ENCODE peak calls at places on chromosomes 5 and 9, in ten cellular contexts. O, W, V, X, T, Q, B, H, M and L are unnamed samples.
A peak's percentile ranks its signal among the peaks of the same experiment; 100 is the strongest.

GRCh38 chr9:13688223-13688989 is 408.9 kb upstream of the MPDZ start:
- DNase-seq in B (no peak), T (no peak), O (no peak), H (no peak), V (no peak), W (no peak), X (no peak), Q (no peak), M (no peak), L (no peak)

GRCh38 chr9:115551396-115551795 is 433.4 kb upstream of the TNC start:
- DNase-seq in O (no peak), X (no peak), T (no peak), Q (no peak), H (no peak), B (no peak), V (no peak), W (no peak), M (no peak), L (no peak)

GRCh38 chr5:86866036-86866435 is 248.3 kb downstream of the COX7C start:
- DNase-seq in O (no peak), M (no peak), Q (no peak), V (no peak), B (no peak), W (no peak), T (no peak), X (no peak), H (no peak), L (no peak)

GRCh38 chr5:114898602-114899001 is 271.1 kb downstream of the TRIM36 start:
- DNase-seq in V (no peak), Q (no peak), M (no peak), H (no peak), T (no peak), O (no peak), X (no peak), B (no peak), W (no peak), L (no peak)

GRCh38 chr9:88651682-88652633 is 117.0 kb downstream of the NXNL2 start:
- DNase-seq in M (no peak), B (peak; percentile 73), T (no peak), H (peak; percentile 93), O (no peak), W (peak; percentile 84), Q (peak; percentile 87), X (peak; percentile 85), V (peak; percentile 67), L (peak; percentile 51)

GRCh38 chr5:133962801-133963476 is 5.5 kb downstream of the C5orf15 start:
- DNase-seq in M (peak; percentile 27), X (no peak), O (no peak), H (no peak), Q (no peak), B (no peak), W (no peak), T (no peak), V (no peak), L (no peak)

GRCh38 chr5:114319821-114320220 is 42.0 kb upstream of the KCNN2 start:
- DNase-seq in O (no peak), M (peak; percentile 94), W (no peak), H (no peak), V (no peak), T (no peak), B (no peak), Q (no peak), X (no peak), L (no peak)

GRCh38 chr5:68200288-68200687 is 15.3 kb upstream of the PIK3R1 start:
- DNase-seq in W (no peak), O (no peak), B (no peak), V (no peak), Q (no peak), X (no peak), H (no peak), T (no peak), M (no peak), L (no peak)

GRCh38 chr5:103034662-103035392 is 85.1 kb downstream of the GIN1 start:
- DNase-seq in W (no peak), X (no peak), M (no peak), T (no peak), H (no peak), V (no peak), O (no peak), B (no peak), Q (no peak), L (no peak)

GRCh38 chr9:18379073-18379811 is 94.7 kb upstream of the ADAMTSL1 start:
- DNase-seq in B (no peak), H (no peak), X (no peak), V (no peak), O (no peak), W (no peak), M (peak; percentile 70), Q (no peak), T (no peak), L (no peak)

GRCh38 chr9:34464571-34464970 is 6.0 kb downstream of the DNAI1 start:
- DNase-seq in T (no peak), W (no peak), M (no peak), X (no peak), Q (no peak), H (no peak), B (no peak), V (no peak), O (no peak), L (no peak)
- H3K4me3 ChIP-seq in T (no peak overlapping the region), W (no peak overlapping the region), M (no peak overlapping the region), X (no peak overlapping the region), Q (no peak overlapping the region), H (no peak overlapping the region), B (no peak overlapping the region), V (no peak overlapping the region), O (no peak overlapping the region), L (no peak overlapping the region)

DNA sequence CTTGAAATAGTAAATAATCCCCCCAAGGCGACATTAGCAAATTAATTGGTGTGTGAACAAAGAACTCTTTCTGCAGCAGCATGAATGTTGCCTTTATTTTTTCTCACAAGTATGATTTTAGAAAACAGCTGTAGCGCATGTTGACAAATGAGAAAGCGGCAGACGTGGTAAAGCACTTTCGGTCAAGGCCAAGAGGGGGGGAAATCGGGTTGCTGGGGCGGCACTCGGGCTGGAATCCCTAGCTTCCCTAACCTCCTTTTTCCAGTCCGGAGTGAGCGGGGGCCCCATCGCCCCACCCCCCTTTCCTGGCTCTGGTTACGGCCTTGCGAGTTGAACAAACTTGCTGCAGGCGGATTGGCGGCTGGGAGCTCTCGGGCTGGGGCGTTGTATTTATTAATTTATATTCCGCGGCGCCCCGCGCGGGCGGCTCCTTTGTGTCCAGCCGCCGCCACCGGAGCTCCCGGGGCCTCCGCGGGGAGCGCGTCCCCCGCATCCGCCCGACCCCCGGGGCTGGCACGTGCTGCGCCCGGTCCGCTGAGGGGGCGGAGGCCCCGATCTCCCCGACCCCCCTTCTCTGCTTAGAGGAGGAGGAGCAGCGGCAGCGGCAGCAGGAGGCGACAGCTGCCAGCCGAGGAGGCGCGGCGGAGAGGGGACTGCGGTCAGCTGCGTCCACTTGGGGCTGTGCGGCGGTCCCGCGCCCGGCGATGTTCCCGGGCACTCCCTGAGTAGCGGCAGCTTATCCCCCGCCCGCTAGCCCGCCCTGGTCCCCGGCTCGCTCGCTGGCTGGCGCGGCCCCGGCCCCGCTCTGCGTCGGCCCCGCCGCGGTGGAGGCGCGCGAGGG is at the start of gene RHOBTB3:
- DNase-seq in W (peak; percentile 93), T (peak; percentile 91), V (peak; percentile 49), H (peak; percentile 92), Q (peak; percentile 98), X (peak; percentile 91), O (peak; percentile 40), B (peak; percentile 91), M (peak; percentile 88), L (peak; percentile 85)
- TF ChIP-seq CTCF in W (no peak), T (no peak), V (peak; percentile 12), H (no peak), Q (no peak), X (no peak), O (no peak), B (peak; percentile 16), M (peak; percentile 1), L (no peak)

DNA sequence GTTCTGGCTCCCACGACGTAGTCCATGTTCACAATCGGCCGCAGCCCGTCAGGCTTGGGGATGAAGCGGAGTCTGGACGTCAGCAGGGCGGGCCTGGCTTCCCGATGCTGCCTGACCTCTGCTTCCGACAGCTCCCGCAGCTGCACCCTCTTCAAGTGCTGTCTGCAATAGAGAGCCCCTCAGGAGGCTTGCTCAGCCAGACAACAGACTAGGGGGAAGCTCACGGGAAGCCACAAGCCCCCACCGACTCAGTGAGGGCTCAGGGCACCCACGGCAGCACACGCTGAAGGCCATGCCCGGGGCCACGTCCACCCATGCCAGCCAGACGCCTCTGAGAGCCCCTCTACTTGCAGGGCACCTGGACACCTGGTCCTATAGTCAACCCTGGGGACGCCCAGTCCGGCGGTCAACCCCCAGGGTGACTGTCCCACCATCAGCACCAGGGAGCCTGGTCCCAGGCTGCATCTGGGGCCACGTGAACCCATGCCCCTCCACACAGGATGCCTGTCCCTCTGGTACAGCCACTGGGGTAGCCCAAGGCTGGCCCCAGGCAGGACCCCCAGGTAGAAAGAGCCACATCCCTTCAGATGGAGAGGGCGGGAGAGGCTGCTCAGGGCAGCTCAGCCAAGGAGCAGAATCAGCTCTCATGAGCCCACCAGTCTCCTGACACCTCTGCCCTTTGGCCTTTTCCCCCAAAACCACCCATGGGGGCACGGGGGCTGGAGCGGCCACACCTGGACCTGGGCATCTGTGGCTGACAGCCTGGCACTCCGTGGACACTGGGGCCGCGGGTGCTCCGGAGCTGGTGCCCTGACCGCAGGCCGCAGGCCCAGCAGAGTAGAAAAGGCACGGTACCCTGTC is 14.5 kb downstream of the TERT start:
- DNase-seq in O (no peak), H (no peak), B (no peak), M (no peak), T (no peak), Q (no peak), X (no peak), V (no peak), W (peak; percentile 7), L (no peak)
- H3K9me3 ChIP-seq in O (no peaks in the 10 kb centered on the region), H (peaks cover 6% of the 10 kb centered on the region), B (no peaks in the 10 kb centered on the region), M (no peaks in the 10 kb centered on the region), T (no peaks in the 10 kb centered on the region), Q (no peaks in the 10 kb centered on the region), X (no peaks in the 10 kb centered on the region), V (no peaks in the 10 kb centered on the region), W (peaks cover 8% of the 10 kb centered on the region), L (peaks cover 6% of the 10 kb centered on the region)

GRCh38 chr9:122220673-122221222 is 8.0 kb downstream of the LHX6 start:
- DNase-seq in Q (no peak), O (no peak), V (no peak), B (no peak), W (no peak), X (no peak), T (no peak), H (no peak), M (no peak), L (no peak)

GRCh38 chr9:122219856-122220672 is 8.7 kb downstream of the LHX6 start:
- DNase-seq in Q (no peak), V (no peak), B (no peak), M (no peak), O (no peak), T (peak; percentile 54), X (no peak), H (no peak), W (no peak), L (no peak)

GRCh38 chr9:122223435-122223834 is 5.3 kb downstream of the LHX6 start:
- DNase-seq in Q (no peak), W (no peak), B (no peak), H (no peak), T (no peak), X (no peak), V (no peak), O (no peak), M (no peak), L (no peak)

GRCh38 chr9:122222741-122223140 is 6.0 kb downstream of the LHX6 start:
- DNase-seq in O (no peak), B (no peak), X (no peak), Q (no peak), W (no peak), V (no peak), H (no peak), T (peak; percentile 21), M (no peak), L (no peak)

GRCh38 chr9:122221223-122221811 is 7.4 kb downstream of the LHX6 start:
- DNase-seq in O (no peak), X (no peak), W (no peak), V (no peak), B (no peak), T (peak; percentile 59), Q (no peak), H (no peak), M (no peak), L (no peak)
- H3K4me3 ChIP-seq in O (no peak overlapping the region), X (no peak overlapping the region), W (no peak overlapping the region), V (no peak overlapping the region), B (no peak overlapping the region), T (no peak overlapping the region), Q (no peak overlapping the region), H (no peak overlapping the region), M (no peak overlapping the region), L (no peak overlapping the region)